ENCODE peak calls at places on chromosomes 13 and 19, in eight cellular contexts. One of them, this sample, is unnamed. For H3K4me1, the result is how much of the 10 kb centered on the place peaks cover.

GRCh38 chr13:84417426-84417825 is 535.2 kb upstream of the SLITRK1 start:
- DNase-seq in tibial artery: no peak
- DNase-seq in IMR-90: no peak
- DNase-seq in mammary epithelial cell: peak
- DNase-seq in CD8-positive, alpha-beta memory T cell: no peak
- DNase-seq in testis: no peak
- DNase-seq in PC-3: no peak
- DNase-seq in cardiac muscle cell: no peak
- DNase-seq in this sample: no peak

GRCh38 chr19:17145546-17146497 is 69.3 kb upstream of the USE1 start:
- DNase-seq in PC-3: no peak
- DNase-seq in IMR-90: no peak
- DNase-seq in testis: no peak
- DNase-seq in cardiac muscle cell: no peak
- DNase-seq in tibial artery: no peak
- DNase-seq in mammary epithelial cell: no peak
- DNase-seq in CD8-positive, alpha-beta memory T cell: no peak
- DNase-seq in this sample: no peak

GRCh38 chr13:112142401-112142930 is 75.5 kb downstream of the SOX1 start:
- DNase-seq in mammary epithelial cell: no peak
- DNase-seq in CD8-positive, alpha-beta memory T cell: no peak
- DNase-seq in tibial artery: no peak
- DNase-seq in PC-3: no peak
- DNase-seq in testis: no peak
- DNase-seq in cardiac muscle cell: no peak
- DNase-seq in IMR-90: no peak
- DNase-seq in this sample: no peak

GRCh38 chr13:48334534-48335127 is 31.1 kb downstream of the RB1 start:
- DNase-seq in cardiac muscle cell: peak
- DNase-seq in testis: no peak
- DNase-seq in PC-3: peak
- DNase-seq in mammary epithelial cell: peak
- DNase-seq in CD8-positive, alpha-beta memory T cell: no peak
- DNase-seq in IMR-90: peak
- DNase-seq in tibial artery: no peak
- DNase-seq in this sample: no peak

GRCh38 chr19:30086220-30086619 is 144.2 kb downstream of the URI1 start:
- DNase-seq in PC-3: no peak
- DNase-seq in mammary epithelial cell: no peak
- DNase-seq in IMR-90: no peak
- DNase-seq in tibial artery: no peak
- DNase-seq in cardiac muscle cell: no peak
- DNase-seq in testis: no peak
- DNase-seq in CD8-positive, alpha-beta memory T cell: no peak
- DNase-seq in this sample: no peak

GRCh38 chr13:47299316-47299715 is 402.5 kb upstream of the HTR2A start:
- DNase-seq in CD8-positive, alpha-beta memory T cell: no peak
- DNase-seq in PC-3: no peak
- DNase-seq in mammary epithelial cell: no peak
- DNase-seq in tibial artery: no peak
- DNase-seq in IMR-90: peak
- DNase-seq in testis: no peak
- DNase-seq in cardiac muscle cell: no peak
- DNase-seq in this sample: no peak

GRCh38 chr13:103066991-103067390 is 774 bp upstream of the SLC10A2 start:
- DNase-seq in mammary epithelial cell: no peak
- DNase-seq in CD8-positive, alpha-beta memory T cell: no peak
- DNase-seq in testis: no peak
- DNase-seq in PC-3: no peak
- DNase-seq in tibial artery: no peak
- DNase-seq in IMR-90: no peak
- DNase-seq in cardiac muscle cell: no peak
- DNase-seq in this sample: no peak

GRCh38 chr13:39023761-39024160 is 14.1 kb downstream of the PROSER1 start:
- DNase-seq in IMR-90: peak
- DNase-seq in PC-3: peak
- DNase-seq in cardiac muscle cell: peak
- DNase-seq in CD8-positive, alpha-beta memory T cell: no peak
- DNase-seq in testis: no peak
- DNase-seq in mammary epithelial cell: peak
- DNase-seq in tibial artery: no peak
- DNase-seq in this sample: no peak

GRCh38 chr19:18731562-18732008 is 48.1 kb downstream of the CRTC1 start:
- DNase-seq in cardiac muscle cell: peak
- DNase-seq in IMR-90: peak
- DNase-seq in mammary epithelial cell: no peak
- DNase-seq in CD8-positive, alpha-beta memory T cell: no peak
- DNase-seq in tibial artery: no peak
- DNase-seq in testis: peak
- DNase-seq in PC-3: no peak
- DNase-seq in this sample: no peak

GRCh38 chr13:28376604-28377003 is 118.3 kb downstream of the FLT1 start:
- DNase-seq in PC-3: no peak
- DNase-seq in IMR-90: no peak
- DNase-seq in testis: no peak
- DNase-seq in tibial artery: no peak
- DNase-seq in cardiac muscle cell: no peak
- DNase-seq in mammary epithelial cell: no peak
- DNase-seq in CD8-positive, alpha-beta memory T cell: no peak
- DNase-seq in this sample: no peak

GRCh38 chr13:40401911-40402776 is 264.3 kb downstream of the FOXO1 start:
- DNase-seq in tibial artery: peak
- DNase-seq in mammary epithelial cell: peak
- DNase-seq in cardiac muscle cell: peak
- DNase-seq in CD8-positive, alpha-beta memory T cell: no peak
- DNase-seq in IMR-90: peak
- DNase-seq in PC-3: peak
- DNase-seq in testis: peak
- DNase-seq in this sample: peak

GRCh38 chr13:28347456-28348371 is 147.2 kb downstream of the FLT1 start:
- DNase-seq in mammary epithelial cell: no peak
- DNase-seq in tibial artery: no peak
- DNase-seq in CD8-positive, alpha-beta memory T cell: no peak
- DNase-seq in IMR-90: no peak
- DNase-seq in cardiac muscle cell: no peak
- DNase-seq in testis: no peak
- DNase-seq in PC-3: peak
- DNase-seq in this sample: peak

DNA sequence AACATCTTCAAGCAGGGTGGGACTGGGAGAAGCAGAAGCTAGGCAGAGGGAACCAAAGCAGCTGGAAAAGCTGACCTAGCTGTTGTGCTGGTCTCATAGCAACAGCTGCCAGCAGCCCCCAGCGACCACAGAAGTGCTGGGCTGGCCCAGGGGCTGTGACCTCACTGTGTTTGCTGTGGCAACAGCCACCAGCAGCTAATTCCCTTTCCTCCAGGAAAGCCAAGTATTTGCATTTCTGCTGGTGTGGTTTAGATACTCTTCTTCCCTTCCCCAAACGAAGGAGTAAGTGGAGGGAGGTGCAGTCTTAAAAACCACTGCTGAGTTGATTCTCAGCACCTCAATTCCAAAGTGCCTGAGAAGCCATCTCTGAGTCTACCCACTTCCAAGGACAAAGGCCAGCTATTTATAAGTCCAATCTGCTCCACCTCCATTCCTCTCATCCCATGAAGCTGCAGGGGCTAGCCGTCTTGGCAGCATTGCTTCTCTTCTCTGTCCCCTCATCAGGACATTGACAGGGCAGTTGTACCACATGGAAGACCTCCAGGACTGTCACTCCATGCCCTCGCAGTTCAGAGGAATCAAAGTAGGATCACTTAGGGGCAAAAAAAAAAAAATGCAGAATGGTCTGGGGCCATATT is 11.5 kb upstream of the CCDC97 start:
- DNase-seq in mammary epithelial cell: peak
- DNase-seq in testis: peak
- DNase-seq in IMR-90: peak
- DNase-seq in CD8-positive, alpha-beta memory T cell: peak
- DNase-seq in PC-3: no peak
- DNase-seq in tibial artery: peak
- DNase-seq in cardiac muscle cell: peak
- DNase-seq in this sample: no peak
- H3K4me3 ChIP-seq in mammary epithelial cell: no peak
- H3K4me3 ChIP-seq in testis: no peak
- H3K4me3 ChIP-seq in IMR-90: no peak
- H3K4me3 ChIP-seq in CD8-positive, alpha-beta memory T cell: no peak
- H3K4me3 ChIP-seq in PC-3: no peak
- H3K4me3 ChIP-seq in tibial artery: no peak
- H3K4me3 ChIP-seq in cardiac muscle cell: no peak
- H3K4me3 ChIP-seq in this sample: no peak

GRCh38 chr19:2089727-2090053 is 6.4 kb downstream of the MOB3A start:
- DNase-seq in testis: no peak
- DNase-seq in mammary epithelial cell: no peak
- DNase-seq in CD8-positive, alpha-beta memory T cell: no peak
- DNase-seq in cardiac muscle cell: no peak
- DNase-seq in IMR-90: no peak
- DNase-seq in tibial artery: no peak
- DNase-seq in PC-3: no peak
- DNase-seq in this sample: no peak
- H3K4me1 ChIP-seq in testis: under half
- H3K4me1 ChIP-seq in mammary epithelial cell: half or more
- H3K4me1 ChIP-seq in CD8-positive, alpha-beta memory T cell: half or more
- H3K4me1 ChIP-seq in cardiac muscle cell: under half
- H3K4me1 ChIP-seq in IMR-90: under half
- H3K4me1 ChIP-seq in tibial artery: half or more
- H3K4me1 ChIP-seq in PC-3: under half
- H3K4me1 ChIP-seq in this sample: under half

GRCh38 chr13:31922724-31923123 is 108.8 kb upstream of the FRY start:
- DNase-seq in cardiac muscle cell: no peak
- DNase-seq in CD8-positive, alpha-beta memory T cell: no peak
- DNase-seq in IMR-90: no peak
- DNase-seq in mammary epithelial cell: no peak
- DNase-seq in PC-3: no peak
- DNase-seq in tibial artery: no peak
- DNase-seq in testis: no peak
- DNase-seq in this sample: no peak
- H3K4me3 ChIP-seq in cardiac muscle cell: no peak
- H3K4me3 ChIP-seq in CD8-positive, alpha-beta memory T cell: no peak
- H3K4me3 ChIP-seq in IMR-90: no peak
- H3K4me3 ChIP-seq in mammary epithelial cell: no peak
- H3K4me3 ChIP-seq in PC-3: no peak
- H3K4me3 ChIP-seq in tibial artery: no peak
- H3K4me3 ChIP-seq in testis: no peak
- H3K4me3 ChIP-seq in this sample: no peak

DNA sequence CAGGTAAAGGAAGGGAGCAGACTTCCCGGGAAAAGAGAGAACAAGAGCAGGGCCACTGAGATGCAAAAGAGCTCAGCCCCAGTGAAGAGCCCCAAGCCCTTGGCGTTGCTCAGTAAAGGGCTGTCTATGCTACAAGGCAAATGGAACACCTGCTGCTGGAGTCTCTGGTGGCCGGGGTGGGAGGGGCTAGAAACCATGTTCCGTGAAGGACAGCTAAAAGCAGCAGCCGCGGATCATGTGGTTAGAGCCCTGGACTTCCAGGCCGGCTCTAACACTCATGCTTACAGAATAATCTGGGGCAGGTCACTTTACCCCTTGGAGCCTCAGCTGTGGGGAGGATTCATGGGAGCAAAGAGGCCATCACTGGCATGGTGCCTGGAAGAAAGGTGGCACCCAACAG is 17.8 kb downstream of the POU2F2 start:
- DNase-seq in mammary epithelial cell: no peak
- DNase-seq in PC-3: no peak
- DNase-seq in tibial artery: no peak
- DNase-seq in CD8-positive, alpha-beta memory T cell: no peak
- DNase-seq in cardiac muscle cell: no peak
- DNase-seq in IMR-90: no peak
- DNase-seq in testis: no peak
- DNase-seq in this sample: peak
- H3K4me1 ChIP-seq in mammary epithelial cell: under half
- H3K4me1 ChIP-seq in PC-3: under half
- H3K4me1 ChIP-seq in tibial artery: under half
- H3K4me1 ChIP-seq in CD8-positive, alpha-beta memory T cell: under half
- H3K4me1 ChIP-seq in cardiac muscle cell: under half
- H3K4me1 ChIP-seq in IMR-90: under half
- H3K4me1 ChIP-seq in testis: under half
- H3K4me1 ChIP-seq in this sample: under half

DNA sequence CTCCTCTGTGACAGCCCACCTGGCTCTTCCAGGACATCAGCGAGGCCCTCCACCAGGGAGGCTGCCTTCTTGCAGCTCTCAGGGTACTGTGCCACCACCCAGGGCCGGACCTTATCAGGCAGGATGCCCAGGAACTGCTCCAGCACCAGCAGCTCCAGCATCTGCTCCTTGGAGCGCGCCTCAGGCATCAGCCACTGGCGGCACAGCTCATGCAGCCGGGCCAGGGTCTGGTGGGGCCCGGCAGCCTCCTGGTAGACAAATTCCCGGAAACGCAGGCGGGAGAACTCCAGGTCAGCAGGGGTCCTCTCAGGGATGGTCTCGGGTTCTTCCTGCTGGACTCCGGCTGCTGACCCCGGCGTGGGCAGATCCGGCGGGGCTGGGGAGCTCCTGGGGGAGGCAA is 8.2 kb downstream of the ZSCAN18 start:
- DNase-seq in testis: no peak
- DNase-seq in CD8-positive, alpha-beta memory T cell: no peak
- DNase-seq in PC-3: no peak
- DNase-seq in mammary epithelial cell: no peak
- DNase-seq in tibial artery: no peak
- DNase-seq in IMR-90: no peak
- DNase-seq in cardiac muscle cell: no peak
- DNase-seq in this sample: no peak
- H3K4me3 ChIP-seq in testis: no peak
- H3K4me3 ChIP-seq in CD8-positive, alpha-beta memory T cell: no peak
- H3K4me3 ChIP-seq in PC-3: no peak
- H3K4me3 ChIP-seq in mammary epithelial cell: no peak
- H3K4me3 ChIP-seq in tibial artery: no peak
- H3K4me3 ChIP-seq in IMR-90: no peak
- H3K4me3 ChIP-seq in cardiac muscle cell: no peak
- H3K4me3 ChIP-seq in this sample: no peak

DNA sequence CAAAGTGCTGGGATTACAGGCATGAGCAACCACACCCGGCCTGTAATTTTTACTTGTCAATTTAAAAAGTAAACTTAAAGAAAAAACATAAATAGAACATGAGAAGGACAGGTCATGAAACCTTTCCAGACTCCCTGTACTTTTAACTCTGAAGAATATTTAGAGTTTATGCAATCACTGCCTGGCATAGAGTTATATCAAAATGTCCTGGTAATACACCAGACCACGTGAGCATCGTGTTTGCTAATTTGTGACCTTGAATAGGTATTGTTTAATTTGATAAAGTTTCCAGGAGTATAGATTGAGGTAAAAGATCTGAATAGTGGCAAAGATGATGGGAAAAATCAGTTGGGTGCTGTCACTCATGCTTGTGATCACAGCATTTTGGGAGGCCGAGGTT is 81.2 kb upstream of the RNF113B start:
- DNase-seq in CD8-positive, alpha-beta memory T cell: no peak
- DNase-seq in testis: no peak
- DNase-seq in IMR-90: no peak
- DNase-seq in cardiac muscle cell: no peak
- DNase-seq in tibial artery: no peak
- DNase-seq in mammary epithelial cell: no peak
- DNase-seq in PC-3: no peak
- DNase-seq in this sample: no peak
- H3K4me1 ChIP-seq in CD8-positive, alpha-beta memory T cell: under half
- H3K4me1 ChIP-seq in testis: under half
- H3K4me1 ChIP-seq in IMR-90: under half
- H3K4me1 ChIP-seq in cardiac muscle cell: under half
- H3K4me1 ChIP-seq in tibial artery: under half
- H3K4me1 ChIP-seq in mammary epithelial cell: under half
- H3K4me1 ChIP-seq in PC-3: under half
- H3K4me1 ChIP-seq in this sample: under half

GRCh38 chr13:114111577-114111976 is 20.8 kb downstream of the RASA3 start:
- DNase-seq in tibial artery: peak
- DNase-seq in testis: no peak
- DNase-seq in CD8-positive, alpha-beta memory T cell: peak
- DNase-seq in IMR-90: peak
- DNase-seq in cardiac muscle cell: no peak
- DNase-seq in PC-3: no peak
- DNase-seq in mammary epithelial cell: no peak
- DNase-seq in this sample: no peak
- H3K4me3 ChIP-seq in tibial artery: no peak
- H3K4me3 ChIP-seq in testis: no peak
- H3K4me3 ChIP-seq in CD8-positive, alpha-beta memory T cell: peak
- H3K4me3 ChIP-seq in IMR-90: no peak
- H3K4me3 ChIP-seq in cardiac muscle cell: no peak
- H3K4me3 ChIP-seq in PC-3: no peak
- H3K4me3 ChIP-seq in mammary epithelial cell: no peak
- H3K4me3 ChIP-seq in this sample: no peak

This sample was measured in BE2C.